ENCODE peak calls at places on chromosomes 11 and 22, in six cellular contexts. One of them, this sample, is unnamed.
A peak's percentile ranks its signal among the peaks of the same experiment; 100 is the strongest.

GRCh38 chr22:49934891-49935557 is 16.6 kb downstream of the CRELD2 start:
- DNase-seq in globus pallidus: peak; percentile 57
- DNase-seq in GM19239: peak; percentile 76
- DNase-seq in GM12891: peak; percentile 76
- DNase-seq in ELF-1: no peak
- DNase-seq in RWPE1: peak; percentile 41
- DNase-seq in this sample: no peak

GRCh38 chr11:94142308-94143277 is 14.0 kb downstream of the PANX1 start:
- DNase-seq in globus pallidus: peak; percentile 88
- DNase-seq in GM19239: no peak
- DNase-seq in GM12891: no peak
- DNase-seq in ELF-1: peak; percentile 56
- DNase-seq in RWPE1: no peak
- DNase-seq in this sample: no peak

GRCh38 chr11:20310137-20310536 is 53.4 kb upstream of the HTATIP2 start:
- DNase-seq in globus pallidus: peak; percentile 96
- DNase-seq in GM19239: no peak
- DNase-seq in GM12891: no peak
- DNase-seq in ELF-1: no peak
- DNase-seq in RWPE1: no peak
- DNase-seq in this sample: peak; percentile 1

GRCh38 chr22:19990609-19991394 is 25.8 kb downstream of the ARVCF start:
- DNase-seq in globus pallidus: no peak
- DNase-seq in GM19239: no peak
- DNase-seq in GM12891: no peak
- DNase-seq in ELF-1: no peak
- DNase-seq in RWPE1: no peak
- DNase-seq in this sample: no peak

GRCh38 chr11:862704-863388 is 20.2 kb downstream of the TSPAN4 start:
- DNase-seq in globus pallidus: no peak
- DNase-seq in GM19239: no peak
- DNase-seq in GM12891: no peak
- DNase-seq in ELF-1: peak; percentile 81
- DNase-seq in RWPE1: no peak
- DNase-seq in this sample: no peak

GRCh38 chr11:64367931-64368672 is 9.1 kb downstream of the RPS6KA4 start:
- DNase-seq in globus pallidus: no peak
- DNase-seq in GM19239: no peak
- DNase-seq in GM12891: no peak
- DNase-seq in ELF-1: no peak
- DNase-seq in RWPE1: no peak
- DNase-seq in this sample: no peak

GRCh38 chr11:2363130-2363529 is 14.0 kb upstream of the CD81 start:
- DNase-seq in globus pallidus: no peak
- DNase-seq in GM19239: no peak
- DNase-seq in GM12891: no peak
- DNase-seq in ELF-1: no peak
- DNase-seq in RWPE1: no peak
- DNase-seq in this sample: no peak

GRCh38 chr11:125940145-125940544 is 5.7 kb upstream of the VSIG10L2 start:
- DNase-seq in globus pallidus: no peak
- DNase-seq in GM19239: no peak
- DNase-seq in GM12891: no peak
- DNase-seq in ELF-1: no peak
- DNase-seq in RWPE1: no peak
- DNase-seq in this sample: no peak

GRCh38 chr11:109728056-109728455 is 306.1 kb downstream of the C11orf87 start:
- DNase-seq in globus pallidus: no peak
- DNase-seq in GM19239: no peak
- DNase-seq in GM12891: no peak
- DNase-seq in ELF-1: no peak
- DNase-seq in RWPE1: peak; percentile 51
- DNase-seq in this sample: no peak

GRCh38 chr11:71267807-71268421 is 15.5 kb upstream of the SHANK2 start:
- DNase-seq in globus pallidus: no peak
- DNase-seq in GM19239: no peak
- DNase-seq in GM12891: no peak
- DNase-seq in ELF-1: no peak
- DNase-seq in RWPE1: no peak
- DNase-seq in this sample: no peak

GRCh38 chr22:33793464-33793863 is 126.8 kb downstream of the LARGE1 start:
- DNase-seq in globus pallidus: no peak
- DNase-seq in GM19239: no peak
- DNase-seq in GM12891: no peak
- DNase-seq in ELF-1: no peak
- DNase-seq in RWPE1: no peak
- DNase-seq in this sample: no peak

GRCh38 chr11:114773541-114774338 is 95.4 kb downstream of the NXPE2 start:
- DNase-seq in globus pallidus: no peak
- DNase-seq in GM19239: no peak
- DNase-seq in GM12891: no peak
- DNase-seq in ELF-1: no peak
- DNase-seq in RWPE1: no peak
- DNase-seq in this sample: no peak

GRCh38 chr11:72676874-72677341 is 2.7 kb upstream of the PDE2A start:
- DNase-seq in globus pallidus: no peak
- DNase-seq in GM19239: no peak
- DNase-seq in GM12891: peak; percentile 74
- DNase-seq in ELF-1: peak; percentile 85
- DNase-seq in RWPE1: peak; percentile 79
- DNase-seq in this sample: no peak

GRCh38 chr11:14454861-14455632 is 44.6 kb downstream of the COPB1 start:
- DNase-seq in globus pallidus: peak; percentile 8
- DNase-seq in GM19239: no peak
- DNase-seq in GM12891: peak; percentile 8
- DNase-seq in ELF-1: no peak
- DNase-seq in RWPE1: peak; percentile 37
- DNase-seq in this sample: peak; percentile 66

GRCh38 chr11:12831471-12832202 is 157.4 kb downstream of the TEAD1 start:
- DNase-seq in globus pallidus: no peak
- DNase-seq in GM19239: no peak
- DNase-seq in GM12891: no peak
- DNase-seq in ELF-1: no peak
- DNase-seq in RWPE1: no peak
- DNase-seq in this sample: no peak

GRCh38 chr11:84310261-84310660 is 1024.1 kb upstream of the CCDC90B start:
- DNase-seq in globus pallidus: no peak
- DNase-seq in GM19239: no peak
- DNase-seq in GM12891: no peak
- DNase-seq in ELF-1: no peak
- DNase-seq in RWPE1: no peak
- DNase-seq in this sample: no peak

GRCh38 chr22:26330971-26331625 is 98.0 kb upstream of the ASPHD2 start:
- DNase-seq in globus pallidus: peak; percentile 17
- DNase-seq in GM19239: peak; percentile 73
- DNase-seq in GM12891: peak; percentile 59
- DNase-seq in ELF-1: peak; percentile 68
- DNase-seq in RWPE1: peak; percentile 70
- DNase-seq in this sample: peak; percentile 85

GRCh38 chr22:11613898-11614755 is 3913.9 kb upstream of the OR11H1 start:
- DNase-seq in globus pallidus: no peak
- DNase-seq in GM19239: no peak
- DNase-seq in GM12891: no peak
- DNase-seq in ELF-1: no peak
- DNase-seq in RWPE1: no peak
- DNase-seq in this sample: no peak

GRCh38 chr22:36439481-36440271 is 41.8 kb downstream of the TXN2 start:
- DNase-seq in globus pallidus: no peak
- DNase-seq in GM19239: no peak
- DNase-seq in GM12891: no peak
- DNase-seq in ELF-1: peak; percentile 73
- DNase-seq in RWPE1: peak; percentile 91
- DNase-seq in this sample: no peak

GRCh38 chr11:96054870-96055705 is 131.2 kb upstream of the MTMR2 start:
- DNase-seq in globus pallidus: no peak
- DNase-seq in GM19239: no peak
- DNase-seq in GM12891: no peak
- DNase-seq in ELF-1: no peak
- DNase-seq in RWPE1: peak; percentile 43
- DNase-seq in this sample: peak; percentile 73

GRCh38 chr22:24140357-24140756 is 40.9 kb upstream of the SUSD2 start:
- DNase-seq in globus pallidus: peak; percentile 60
- DNase-seq in GM19239: no peak
- DNase-seq in GM12891: no peak
- DNase-seq in ELF-1: no peak
- DNase-seq in RWPE1: no peak
- DNase-seq in this sample: no peak

This sample was measured in G401.